ENCODE peak calls at places on chromosomes 5 and 9, in seven cellular contexts. E, W, K, S, G, C and P are unnamed samples.

GRCh38 chr5:113331201-113331551 is 103.6 kb downstream of the TSSK1B start:
- DNase-seq in K (no peak), G (no peak), W (no peak), S (no peak), E (no peak), C (no peak), P (no peak)

GRCh38 chr5:139215176-139215975 is 17.2 kb upstream of the SIL1 start:
- DNase-seq in E (no peak), K (no peak), C (no peak), S (no peak), G (no peak), W (no peak), P (no peak)

GRCh38 chr5:120516799-120517198 is 52.7 kb downstream of the PRR16 start:
- DNase-seq in W (no peak), C (no peak), S (no peak), K (no peak), E (no peak), G (no peak), P (no peak)

GRCh38 chr5:135565691-135566421 is 12.9 kb downstream of the CXCL14 start:
- DNase-seq in E (no peak), W (peak), K (peak), S (peak), G (peak), C (peak), P (peak)

GRCh38 chr5:90424245-90424644 is 14.7 kb upstream of the CETN3 start:
- DNase-seq in C (no peak), E (no peak), W (no peak), S (no peak), G (no peak), K (no peak), P (no peak)

GRCh38 chr9:33132249-33132772 is 34.8 kb downstream of the B4GALT1 start:
- DNase-seq in W (no peak), E (no peak), C (no peak), K (no peak), G (no peak), S (no peak), P (no peak)

GRCh38 chr5:84273517-84273883 is 111.2 kb downstream of the EDIL3 start:
- DNase-seq in K (no peak), S (no peak), G (no peak), E (no peak), C (no peak), W (no peak), P (no peak)

GRCh38 chr9:488448-488847 is 273.8 kb downstream of the DOCK8 start:
- DNase-seq in S (no peak), W (no peak), E (no peak), K (no peak), G (no peak), C (no peak), P (no peak)

GRCh38 chr5:109516385-109516784 is 106.6 kb upstream of the PJA2 start:
- DNase-seq in C (no peak), G (no peak), S (no peak), E (no peak), W (no peak), K (no peak), P (no peak)

GRCh38 chr9:11199335-11199734 is 586.5 kb upstream of the PTPRD start:
- DNase-seq in K (peak), E (no peak), W (no peak), G (no peak), C (no peak), S (no peak), P (no peak)

GRCh38 chr5:86909461-86909881 is 291.7 kb downstream of the COX7C start:
- DNase-seq in S (no peak), K (no peak), G (no peak), W (no peak), E (no peak), C (no peak), P (no peak)

GRCh38 chr5:171365351-171365750 is 22.3 kb upstream of the NPM1 start:
- DNase-seq in S (no peak), C (no peak), W (no peak), G (no peak), K (no peak), E (no peak), P (no peak)

GRCh38 chr9:114097613-114098020 is 1.5 kb downstream of the KIF12 start:
- DNase-seq in S (no peak), G (no peak), K (peak), W (no peak), C (no peak), E (no peak), P (no peak)

GRCh38 chr5:118371973-118372650 is 616.2 kb downstream of the DTWD2 start:
- DNase-seq in S (no peak), G (no peak), W (no peak), E (no peak), K (no peak), C (no peak), P (no peak)

GRCh38 chr5:134466241-134467069 is 54.8 kb upstream of the CDKN2AIPNL start:
- DNase-seq in W (peak), S (peak), C (peak), K (peak), E (peak), G (peak), P (peak)

GRCh38 chr5:111697215-111697614 is 59.8 kb downstream of the NREP start:
- DNase-seq in S (no peak), C (peak), W (no peak), K (peak), E (no peak), G (no peak), P (no peak)

GRCh38 chr5:102715405-102715804 is 39.7 kb upstream of the PAM start:
- DNase-seq in G (no peak), W (no peak), E (no peak), K (no peak), S (no peak), C (no peak), P (no peak)

GRCh38 chr9:106915851-106916250 is 52.9 kb downstream of the ZNF462 start:
- DNase-seq in W (no peak), G (no peak), E (no peak), K (no peak), S (no peak), C (no peak), P (no peak)

GRCh38 chr9:84667571-84668203 is 1.8 kb upstream of the NTRK2 start:
- DNase-seq in E (no peak), W (peak), S (peak), C (no peak), K (no peak), G (no peak), P (peak)

GRCh38 chr5:111703662-111704061 is 53.3 kb downstream of the NREP start:
- DNase-seq in K (no peak), G (no peak), E (no peak), C (no peak), W (no peak), S (peak), P (no peak)

GRCh38 chr5:157265714-157266285 is at the start of gene CYFIP2:
- DNase-seq in S (peak), K (peak), W (peak), E (peak), G (peak), C (peak), P (peak)

GRCh38 chr9:82332018-82332773 is 343.6 kb downstream of the SPATA31D1 start:
- DNase-seq in E (no peak), G (no peak), W (no peak), S (no peak), K (no peak), C (peak), P (no peak)

GRCh38 chr5:97844797-97845196 is 661.8 kb upstream of the RIOK2 start:
- DNase-seq in G (no peak), W (no peak), C (no peak), K (no peak), E (no peak), S (no peak), P (no peak)

GRCh38 chr5:126659805-126660483 is 59.2 kb downstream of the PHAX start:
- DNase-seq in E (no peak), S (peak), W (no peak), C (no peak), G (no peak), K (no peak), P (no peak)

GRCh38 chr5:165066751-165067150 is 1561.3 kb downstream of the MAT2B start:
- DNase-seq in G (no peak), W (no peak), E (no peak), S (no peak), K (no peak), C (no peak), P (no peak)

GRCh38 chr9:3337515-3337914 is 188.3 kb downstream of the RFX3 start:
- DNase-seq in G (no peak), C (no peak), K (no peak), S (no peak), E (no peak), W (peak), P (no peak)

GRCh38 chr9:122949696-122950095 is 8.9 kb downstream of the RABGAP1 start:
- DNase-seq in E (no peak), W (no peak), K (no peak), G (no peak), C (peak), S (no peak), P (no peak)

GRCh38 chr5:80070338-80071056 is 35.3 kb downstream of the THBS4 start:
- DNase-seq in E (no peak), W (no peak), C (no peak), K (no peak), S (no peak), G (no peak), P (no peak)

GRCh38 chr5:77311217-77311571 is 100.7 kb downstream of the PDE8B start:
- DNase-seq in C (no peak), K (no peak), E (no peak), S (no peak), G (no peak), W (no peak), P (no peak)

GRCh38 chr5:9594913-9595312 is 35.2 kb downstream of the TAS2R1 start:
- DNase-seq in C (no peak), W (no peak), K (no peak), E (no peak), S (no peak), G (no peak), P (no peak)

GRCh38 chr9:130860458-130861316 is 25.6 kb downstream of the ABL1 start:
- DNase-seq in S (no peak), E (no peak), K (no peak), W (peak), C (no peak), G (no peak), P (no peak)

GRCh38 chr5:78060421-78060820 is 234.1 kb downstream of the AP3B1 start:
- DNase-seq in E (no peak), C (no peak), K (no peak), W (no peak), S (no peak), G (no peak), P (no peak)

GRCh38 chr5:28648108-28648507 is 1609.7 kb upstream of the CDH9 start:
- DNase-seq in C (no peak), E (no peak), K (no peak), G (no peak), S (no peak), W (no peak), P (no peak)

GRCh38 chr5:138160706-138161105 is 17.7 kb downstream of the BRD8 start:
- DNase-seq in S (no peak), W (no peak), G (no peak), E (no peak), C (no peak), K (no peak), P (no peak)

GRCh38 chr9:71767421-71768321 is 642 bp downstream of the CEMIP2 start:
- DNase-seq in E (no peak), G (no peak), K (peak), S (no peak), C (no peak), W (peak), P (peak)

GRCh38 chr9:17462869-17463464 is 115.9 kb upstream of the SH3GL2 start:
- DNase-seq in G (no peak), K (peak), W (no peak), C (peak), S (peak), E (peak), P (peak)